ENCODE peak calls at places on chromosome 6, in six cellular contexts. N, U, K, B, L and M are unnamed samples.

GRCh38 chr6:11358904-11359840 is 126.7 kb upstream of the NEDD9 start:
- DNase-seq in L (no peak), N (no peak), U (no peak), B (peak; percentile 60), K (no peak), M (no peak)

GRCh38 chr6:99604161-99605073 is 2.2 kb upstream of the PRDM13 start:
- DNase-seq in L (no peak), K (no peak), N (no peak), B (no peak), U (no peak), M (no peak)

GRCh38 chr6:139801571-139802321 is 427.3 kb upstream of the CITED2 start:
- DNase-seq in L (peak; percentile 62), N (no peak), U (peak; percentile 22), K (no peak), B (peak; percentile 51), M (no peak)

GRCh38 chr6:75693534-75693933 is 55.5 kb upstream of the MYO6 start:
- DNase-seq in K (no peak), L (no peak), B (no peak), N (no peak), U (peak; percentile 49), M (no peak)

GRCh38 chr6:83417880-83418663 is 12.8 kb downstream of the ME1 start:
- DNase-seq in U (peak; percentile 86), N (no peak), K (no peak), L (peak; percentile 64), B (peak; percentile 72), M (no peak)

GRCh38 chr6:113458368-113459010 is 398.7 kb upstream of the MARCKS start:
- DNase-seq in K (no peak), N (no peak), B (no peak), L (no peak), U (no peak), M (no peak)

GRCh38 chr6:90790696-90791095 is 203.8 kb upstream of the MAP3K7 start:
- DNase-seq in L (no peak), K (no peak), N (no peak), U (peak; percentile 12), B (peak; percentile 83), M (no peak)

GRCh38 chr6:111591370-111591900 is 14.2 kb downstream of the TRAF3IP2 start:
- DNase-seq in K (peak; percentile 55), B (peak; percentile 100), L (peak; percentile 94), N (peak; percentile 94), U (peak; percentile 100), M (peak; percentile 97)

GRCh38 chr6:81762132-81762531 is 9.7 kb upstream of the TENT5A start:
- DNase-seq in U (peak; percentile 35), L (no peak), K (no peak), B (peak; percentile 33), N (no peak), M (no peak)

GRCh38 chr6:106159531-106159940 is 73.4 kb downstream of the PRDM1 start:
- DNase-seq in K (no peak), L (no peak), N (peak; percentile 63), U (peak; percentile 80), B (peak; percentile 76), M (no peak)

GRCh38 chr6:14673201-14673600 is 555.6 kb downstream of the CD83 start:
- DNase-seq in K (no peak), B (peak; percentile 60), L (no peak), N (no peak), U (no peak), M (no peak)

GRCh38 chr6:35310265-35310831 is 12.7 kb downstream of the DEF6 start:
- DNase-seq in L (no peak), B (no peak), U (no peak), K (no peak), N (no peak), M (no peak)

GRCh38 chr6:35804996-35805736 is at the start of gene LHFPL5:
- DNase-seq in K (no peak), U (peak; percentile 15), B (peak; percentile 43), L (peak; percentile 37), N (no peak), M (no peak)

GRCh38 chr6:77264970-77265369 is 198.3 kb downstream of the HTR1B start:
- DNase-seq in K (no peak), N (no peak), B (no peak), L (no peak), U (no peak), M (no peak)

GRCh38 chr6:28734443-28734959 is 189.3 kb downstream of the TRIM27 start:
- DNase-seq in K (no peak), N (no peak), U (no peak), B (no peak), L (no peak), M (no peak)
- H3K4me3 ChIP-seq in K (no peak overlapping the region), N (no peak overlapping the region), U (peak overlapping the region; percentile 34), B (peak overlapping the region; percentile 17), L (no peak overlapping the region), M (no peak overlapping the region)

GRCh38 chr6:151068761-151069312 is 170.9 kb upstream of the AKAP12 start:
- DNase-seq in L (no peak), U (peak; percentile 66), B (no peak), K (no peak), N (no peak), M (no peak)

GRCh38 chr6:151070666-151071065 is 169.1 kb upstream of the AKAP12 start:
- DNase-seq in K (no peak), U (peak; percentile 87), B (no peak), L (no peak), N (peak; percentile 67), M (no peak)

GRCh38 chr6:151069641-151070040 is 170.1 kb upstream of the AKAP12 start:
- DNase-seq in N (no peak), K (no peak), B (no peak), U (no peak), L (no peak), M (peak; percentile 50)

GRCh38 chr6:151065027-151065815 is 174.5 kb upstream of the AKAP12 start:
- DNase-seq in B (no peak), N (no peak), L (no peak), U (no peak), K (no peak), M (peak; percentile 63)

DNA sequence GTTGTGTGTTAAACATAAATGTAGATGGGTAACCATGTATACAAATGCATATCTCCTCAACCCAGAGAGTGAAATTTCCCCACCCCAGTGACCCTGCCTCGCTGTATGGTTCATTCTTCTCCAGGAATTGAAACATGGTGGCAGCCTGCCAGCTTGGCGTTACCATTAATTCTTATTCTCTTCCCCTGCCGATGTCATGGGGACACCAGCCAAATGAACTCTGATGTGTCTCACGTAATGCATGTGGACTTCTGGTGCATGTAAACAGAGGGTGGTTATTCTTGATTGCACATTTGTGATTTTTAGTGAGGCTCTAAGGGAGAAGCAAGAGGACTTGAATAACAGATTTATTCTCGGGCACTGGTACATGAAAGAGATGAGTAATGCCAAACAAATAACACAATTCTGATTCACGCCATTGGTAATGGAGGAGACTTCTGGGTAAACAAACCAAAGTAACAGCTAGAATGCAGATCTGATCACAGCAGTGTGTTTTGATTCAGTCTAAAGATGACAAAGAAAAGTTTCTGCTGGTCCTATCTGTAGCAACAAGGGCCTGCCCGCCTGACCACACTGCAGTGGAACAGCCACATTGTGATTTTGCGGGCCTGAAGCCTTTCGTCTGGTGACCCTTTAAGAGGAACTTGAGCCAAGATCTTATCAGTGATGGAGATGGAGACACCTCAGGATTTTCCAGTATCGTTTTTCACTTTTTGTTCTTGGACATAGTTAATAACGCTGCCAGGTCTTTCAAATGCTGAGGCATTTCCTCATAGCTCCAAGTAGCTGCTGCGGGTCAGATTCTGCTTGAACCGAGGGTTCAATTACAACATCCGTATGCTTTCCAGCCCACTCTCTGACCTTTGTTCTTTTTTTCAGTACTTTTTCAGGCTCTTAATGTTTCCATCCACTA is 171.8 kb upstream of the AKAP12 start:
- DNase-seq in N (peak; percentile 92), K (no peak), B (peak; percentile 94), U (peak; percentile 99), L (peak; percentile 51), M (peak; percentile 85)
- H3K4me3 ChIP-seq in N (no peak overlapping the region), K (no peak overlapping the region), B (no peak overlapping the region), U (peak overlapping the region; percentile 6), L (no peak overlapping the region), M (no peak overlapping the region)

GRCh38 chr6:133359760-133360159 is 118.6 kb downstream of the EYA4 start:
- DNase-seq in K (no peak), U (no peak), L (no peak), N (no peak), B (no peak), M (no peak)

GRCh38 chr6:133362813-133363212 is 121.7 kb downstream of the EYA4 start:
- DNase-seq in B (no peak), N (no peak), K (no peak), U (no peak), L (no peak), M (no peak)

GRCh38 chr6:133358598-133358997 is 117.4 kb downstream of the EYA4 start:
- DNase-seq in K (no peak), N (no peak), B (no peak), U (no peak), L (no peak), M (no peak)

GRCh38 chr6:133359256-133359655 is 118.1 kb downstream of the EYA4 start:
- DNase-seq in B (no peak), L (no peak), N (no peak), K (no peak), U (no peak), M (no peak)

GRCh38 chr6:133360194-133360593 is 119.0 kb downstream of the EYA4 start:
- DNase-seq in L (no peak), N (no peak), B (no peak), K (no peak), U (no peak), M (no peak)
- H3K4me3 ChIP-seq in L (no peak overlapping the region), N (no peak overlapping the region), B (no peak overlapping the region), K (no peak overlapping the region), U (no peak overlapping the region), M (no peak overlapping the region)

GRCh38 chr6:125750692-125751333 is 1.4 kb downstream of the HEY2 start:
- DNase-seq in K (no peak), U (no peak), B (no peak), L (no peak), N (no peak), M (no peak)

GRCh38 chr6:125748534-125749111 is 809 bp upstream of the HEY2 start:
- DNase-seq in L (no peak), N (no peak), K (no peak), U (peak; percentile 33), B (peak; percentile 27), M (no peak)

GRCh38 chr6:125749864-125750691 is 646 bp downstream of the HEY2 start:
- DNase-seq in B (no peak), N (no peak), U (no peak), K (no peak), L (peak; percentile 21), M (peak; percentile 78)

GRCh38 chr6:125747589-125748533 is 1.6 kb upstream of the HEY2 start:
- DNase-seq in L (peak; percentile 32), N (peak; percentile 47), U (no peak), B (peak; percentile 79), K (no peak), M (peak; percentile 53)

DNA sequence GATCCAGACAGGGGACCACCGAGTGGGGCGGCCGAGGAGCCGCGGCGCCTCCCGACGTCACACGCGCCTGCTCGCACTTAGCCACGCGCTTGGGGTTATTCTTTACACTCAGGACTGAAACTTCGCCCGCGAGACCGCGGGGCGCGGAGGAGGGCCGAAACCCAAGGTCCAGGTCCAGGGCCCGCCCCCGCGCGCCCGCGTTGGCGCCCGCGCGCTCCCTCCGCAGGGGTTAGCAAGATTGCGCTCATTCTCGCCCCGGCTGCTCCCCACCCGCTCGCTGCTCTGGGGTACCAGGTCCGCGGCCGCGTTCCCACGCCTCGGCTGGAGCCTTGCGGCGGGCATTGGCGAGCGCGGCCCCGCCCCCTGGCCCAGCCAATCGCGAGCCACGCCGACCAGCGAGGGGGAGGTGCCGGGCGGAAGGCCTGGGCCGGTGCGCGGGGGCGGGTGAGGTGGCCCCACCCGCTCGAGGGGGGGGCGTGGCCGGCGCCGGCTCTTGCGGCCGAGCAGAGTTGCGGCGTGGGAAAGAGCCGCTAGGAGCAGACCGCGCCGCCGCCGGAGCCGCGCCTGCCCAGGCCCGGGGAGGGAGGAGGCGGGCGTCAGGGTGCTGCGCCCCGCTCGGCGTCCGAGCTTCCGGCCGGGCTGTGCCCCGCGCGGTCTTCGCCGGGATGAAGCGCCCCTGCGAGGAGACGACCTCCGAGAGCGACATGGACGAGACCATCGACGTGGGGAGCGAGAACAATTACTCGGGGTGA is at the start of gene HEY2:
- DNase-seq in B (peak; percentile 93), N (peak; percentile 89), K (peak; percentile 79), U (peak; percentile 78), L (peak; percentile 89), M (peak; percentile 96)
- H3K4me3 ChIP-seq in B (peak within 1 kb of the TSS; percentile 55), N (peak within 1 kb of the TSS; percentile 54), K (peak within 1 kb of the TSS; percentile 81), U (peak within 1 kb of the TSS; percentile 70), L (peak within 1 kb of the TSS; percentile 46), M (peak within 1 kb of the TSS; percentile 89)